ENCODE peak calls at places on chromosome 1, in five cellular contexts. C is right lobe of liver, B is ovary, X is heart left ventricle, O is K562. Y is an unnamed sample.

GRCh38 chr1:96416111-96416595 is 305.4 kb upstream of the PTBP2 start:
- DNase-seq in C (no peak), B (no peak), X (peak; percentile 17), O (no peak), Y (no peak)

GRCh38 chr1:162562452-162562828 is 918 bp downstream of the UAP1 start:
- DNase-seq in C (no peak), B (no peak), X (no peak), O (no peak), Y (no peak)

GRCh38 chr1:41436281-41437010 is 48.0 kb downstream of the EDN2 start:
- DNase-seq in C (no peak), B (no peak), X (no peak), O (no peak), Y (no peak)

GRCh38 chr1:208098758-208099157 is 145.4 kb downstream of the PLXNA2 start:
- DNase-seq in C (peak; percentile 79), B (no peak), X (no peak), O (no peak), Y (no peak)

GRCh38 chr1:91803847-91804545 is 82.0 kb downstream of the TGFBR3 start:
- DNase-seq in C (no peak), B (no peak), X (no peak), O (no peak), Y (no peak)

GRCh38 chr1:205615789-205616188 is 16.0 kb downstream of the ELK4 start:
- DNase-seq in C (no peak), B (no peak), X (no peak), O (no peak), Y (no peak)

GRCh38 chr1:147620543-147620942 is 49.8 kb downstream of the ACP6 start:
- DNase-seq in C (no peak), B (no peak), X (no peak), O (no peak), Y (no peak)

GRCh38 chr1:39089811-39090519 is 63.8 kb downstream of the NDUFS5 start:
- DNase-seq in C (no peak), B (no peak), X (no peak), O (no peak), Y (peak; percentile 28)

GRCh38 chr1:177710973-177711372 is 258.9 kb downstream of the SEC16B start:
- DNase-seq in C (no peak), B (no peak), X (no peak), O (no peak), Y (no peak)

GRCh38 chr1:35656148-35656862 is 15.0 kb upstream of the PSMB2 start:
- DNase-seq in C (no peak), B (no peak), X (no peak), O (no peak), Y (no peak)

GRCh38 chr1:32195531-32195930 is 4.9 kb upstream of the CCDC28B start:
- DNase-seq in C (no peak), B (no peak), X (no peak), O (no peak), Y (no peak)

GRCh38 chr1:109640285-109640865 is 15.5 kb upstream of the GSTM4 start:
- DNase-seq in C (peak; percentile 88), B (peak; percentile 73), X (peak; percentile 76), O (peak; percentile 80), Y (peak; percentile 83)

GRCh38 chr1:233843523-233844204 is 60.8 kb upstream of the SLC35F3 start:
- DNase-seq in C (no peak), B (no peak), X (no peak), O (no peak), Y (no peak)

GRCh38 chr1:65791860-65792670 is 630 bp upstream of the PDE4B start:
- DNase-seq in C (no peak), B (no peak), X (no peak), O (no peak), Y (no peak)

GRCh38 chr1:3803905-3804626 is 7.8 kb upstream of the LRRC47 start:
- DNase-seq in C (no peak), B (no peak), X (no peak), O (no peak), Y (no peak)

GRCh38 chr1:234532511-234532922 is 53.5 kb upstream of the TARBP1 start:
- DNase-seq in C (peak; percentile 81), B (no peak), X (peak; percentile 75), O (no peak), Y (no peak)

GRCh38 chr1:195113471-195113870 is 1494.8 kb downstream of the KCNT2 start:
- DNase-seq in C (no peak), B (no peak), X (no peak), O (no peak), Y (no peak)

GRCh38 chr1:198373376-198373775 is 167.1 kb downstream of the ATP6V1G3 start:
- DNase-seq in C (no peak), B (no peak), X (no peak), O (no peak), Y (no peak)

GRCh38 chr1:15756143-15757015 is 2.2 kb upstream of the FBLIM1 start:
- DNase-seq in C (no peak), B (no peak), X (no peak), O (no peak), Y (no peak)

GRCh38 chr1:15178571-15179484 is 25.3 kb downstream of the TMEM51 start:
- DNase-seq in C (no peak), B (peak; percentile 59), X (no peak), O (no peak), Y (no peak)

GRCh38 chr1:179353546-179353945 is 12.2 kb upstream of the AXDND1 start:
- DNase-seq in C (no peak), B (peak; percentile 41), X (peak; percentile 38), O (no peak), Y (no peak)

GRCh38 chr1:190747643-190748186 is 270.1 kb upstream of the BRINP3 start:
- DNase-seq in C (no peak), B (no peak), X (no peak), O (no peak), Y (no peak)

GRCh38 chr1:183247066-183247465 is 61.0 kb downstream of the LAMC2 start:
- DNase-seq in C (no peak), B (no peak), X (no peak), O (no peak), Y (no peak)

GRCh38 chr1:39102537-39103320 is 76.6 kb downstream of the NDUFS5 start:
- DNase-seq in C (no peak), B (no peak), X (peak; percentile 42), O (peak; percentile 66), Y (no peak)

GRCh38 chr1:165253818-165254254 is 102.7 kb downstream of the LMX1A start:
- DNase-seq in C (peak; percentile 69), B (no peak), X (no peak), O (no peak), Y (no peak)

GRCh38 chr1:46446646-46447498 is 42.8 kb upstream of the DMBX1 start:
- DNase-seq in C (peak; percentile 75), B (peak; percentile 49), X (peak; percentile 53), O (peak; percentile 77), Y (peak; percentile 79)

GRCh38 chr1:37448185-37448584 is 26.2 kb upstream of the ZC3H12A start:
- DNase-seq in C (no peak), B (no peak), X (no peak), O (no peak), Y (no peak)

GRCh38 chr1:91864017-91864700 is 21.8 kb downstream of the TGFBR3 start:
- DNase-seq in C (no peak), B (no peak), X (no peak), O (no peak), Y (no peak)

GRCh38 chr1:40847023-40847740 is 15.0 kb downstream of the CITED4 start:
- DNase-seq in C (no peak), B (no peak), X (no peak), O (no peak), Y (no peak)

GRCh38 chr1:194568610-194569009 is 1382.2 kb upstream of the B3GALT2 start:
- DNase-seq in C (no peak), B (no peak), X (no peak), O (no peak), Y (no peak)

GRCh38 chr1:212412374-212412773 is 2.3 kb downstream of the PACC1 start:
- DNase-seq in C (no peak), B (no peak), X (no peak), O (no peak), Y (no peak)

GRCh38 chr1:42756956-42757891 is 9.6 kb downstream of the P3H1 start:
- DNase-seq in C (no peak), B (no peak), X (no peak), O (peak; percentile 75), Y (peak; percentile 9)

GRCh38 chr1:1305300-1306069 is 2.2 kb downstream of the ACAP3 start:
- DNase-seq in C (no peak), B (peak; percentile 77), X (peak; percentile 80), O (peak; percentile 82), Y (peak; percentile 54)

GRCh38 chr1:63773815-63774616 is at the start of gene ROR1:
- DNase-seq in C (peak; percentile 86), B (peak; percentile 86), X (peak; percentile 89), O (peak; percentile 10), Y (peak; percentile 80)
- TF ChIP-seq POLR2A in C (no peak), B (no peak), X (peak; percentile 75), O (no peak), Y (no peak)

GRCh38 chr1:13893456-13893855 is 193.5 kb downstream of the PRDM2 start:
- DNase-seq in C (no peak), B (no peak), X (no peak), O (no peak), Y (no peak)
- TF ChIP-seq POLR2A in C (no peak), B (no peak), X (no peak), O (no peak), Y (no peak)

GRCh38 chr1:230197644-230198567 is 130.9 kb downstream of the GALNT2 start:
- DNase-seq in C (no peak), B (no peak), X (no peak), O (no peak), Y (no peak)

GRCh38 chr1:230195199-230195598 is 128.2 kb downstream of the GALNT2 start:
- DNase-seq in C (no peak), B (no peak), X (no peak), O (no peak), Y (no peak)

GRCh38 chr1:230196077-230196476 is 129.0 kb downstream of the GALNT2 start:
- DNase-seq in C (no peak), B (no peak), X (no peak), O (no peak), Y (no peak)

GRCh38 chr1:230191839-230192238 is 124.8 kb downstream of the GALNT2 start:
- DNase-seq in C (no peak), B (no peak), X (no peak), O (no peak), Y (no peak)

DNA sequence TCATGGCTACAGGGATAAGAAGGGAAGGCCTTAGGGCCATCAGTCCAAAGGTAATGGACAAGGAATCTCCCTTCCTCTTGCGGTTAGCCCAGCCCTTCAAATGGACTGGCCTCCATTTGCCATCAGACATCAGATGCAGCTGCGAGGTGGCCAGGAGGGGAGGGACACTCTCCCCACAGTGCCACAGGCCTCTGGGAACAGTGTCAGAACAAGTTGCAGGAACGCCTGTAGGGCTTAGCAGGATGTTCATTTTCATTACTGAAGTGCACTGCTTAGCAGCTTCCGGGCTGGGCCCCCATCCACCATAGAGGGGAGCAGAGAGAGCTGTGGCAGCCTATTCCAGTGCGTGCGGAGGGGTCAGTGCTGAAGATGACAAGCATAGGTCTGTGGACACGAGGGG is 127.5 kb downstream of the GALNT2 start:
- DNase-seq in C (no peak), B (no peak), X (no peak), O (no peak), Y (no peak)
- TF ChIP-seq POLR2A in C (no peak), B (no peak), X (no peak), O (no peak), Y (no peak)

GRCh38 chr1:246724001-246724724 is at the start of gene SCCPDH:
- DNase-seq in C (peak; percentile 87), B (peak; percentile 69), X (peak; percentile 74), O (peak; percentile 91), Y (peak; percentile 73)
- TF ChIP-seq POLR2A in C (peak; percentile 78), B (no peak), X (no peak), O (peak; percentile 78), Y (peak; percentile 70)

Y was measured in thyroid gland.